ENCODE peak calls at places on chromosome 16, in five cellular contexts. One of them, this sample, is unnamed.
A peak's percentile ranks its signal among the peaks of the same experiment; 100 is the strongest.

GRCh38 chr16:11465675-11466074 is 120.4 kb downstream of the RMI2 start:
- DNase-seq in A549: no peak
- DNase-seq in IMR-90: no peak
- DNase-seq in breast epithelium: no peak
- DNase-seq in AG04450: no peak
- DNase-seq in this sample: no peak

GRCh38 chr16:31487720-31488629 is 5.1 kb downstream of the SLC5A2 start:
- DNase-seq in A549: peak; percentile 26
- DNase-seq in IMR-90: peak; percentile 28
- DNase-seq in breast epithelium: no peak
- DNase-seq in AG04450: no peak
- DNase-seq in this sample: peak; percentile 51

GRCh38 chr16:11149011-11149616 is 106.9 kb downstream of the SOCS1 start:
- DNase-seq in A549: no peak
- DNase-seq in IMR-90: peak; percentile 27
- DNase-seq in breast epithelium: no peak
- DNase-seq in AG04450: no peak
- DNase-seq in this sample: no peak

GRCh38 chr16:21997693-21998480 is 3.0 kb downstream of the PDZD9 start:
- DNase-seq in A549: no peak
- DNase-seq in IMR-90: no peak
- DNase-seq in breast epithelium: no peak
- DNase-seq in AG04450: no peak
- DNase-seq in this sample: no peak

GRCh38 chr16:31386157-31386984 is 6.8 kb upstream of the ITGAD start:
- DNase-seq in A549: peak; percentile 49
- DNase-seq in IMR-90: peak; percentile 72
- DNase-seq in breast epithelium: no peak
- DNase-seq in AG04450: no peak
- DNase-seq in this sample: no peak

GRCh38 chr16:49799172-49799571 is 56.7 kb downstream of the ZNF423 start:
- DNase-seq in A549: no peak
- DNase-seq in IMR-90: no peak
- DNase-seq in breast epithelium: no peak
- DNase-seq in AG04450: no peak
- DNase-seq in this sample: no peak

GRCh38 chr16:77767211-77767610 is 21.2 kb upstream of the VAT1L start:
- DNase-seq in A549: no peak
- DNase-seq in IMR-90: no peak
- DNase-seq in breast epithelium: no peak
- DNase-seq in AG04450: no peak
- DNase-seq in this sample: no peak

GRCh38 chr16:80198265-80198994 is 342.4 kb upstream of the DYNLRB2 start:
- DNase-seq in A549: peak; percentile 60
- DNase-seq in IMR-90: peak; percentile 18
- DNase-seq in breast epithelium: no peak
- DNase-seq in AG04450: no peak
- DNase-seq in this sample: no peak

GRCh38 chr16:67940436-67941089 is 3.4 kb downstream of the LCAT start:
- DNase-seq in A549: no peak
- DNase-seq in IMR-90: no peak
- DNase-seq in breast epithelium: no peak
- DNase-seq in AG04450: no peak
- DNase-seq in this sample: no peak

GRCh38 chr16:23282508-23282907 is 19.6 kb upstream of the SCNN1B start:
- DNase-seq in A549: no peak
- DNase-seq in IMR-90: no peak
- DNase-seq in breast epithelium: no peak
- DNase-seq in AG04450: no peak
- DNase-seq in this sample: no peak

GRCh38 chr16:23182675-23183485 is at the start of gene SCNN1G:
- DNase-seq in A549: no peak
- DNase-seq in IMR-90: no peak
- DNase-seq in breast epithelium: no peak
- DNase-seq in AG04450: no peak
- DNase-seq in this sample: no peak

GRCh38 chr16:77869997-77870813 is 81.8 kb downstream of the VAT1L start:
- DNase-seq in A549: no peak
- DNase-seq in IMR-90: no peak
- DNase-seq in breast epithelium: no peak
- DNase-seq in AG04450: no peak
- DNase-seq in this sample: no peak

GRCh38 chr16:21228473-21228872 is 5.0 kb upstream of the ANKS4B start:
- DNase-seq in A549: no peak
- DNase-seq in IMR-90: no peak
- DNase-seq in breast epithelium: no peak
- DNase-seq in AG04450: no peak
- DNase-seq in this sample: no peak

GRCh38 chr16:19242186-19242585 is 43.3 kb upstream of the CLEC19A start:
- DNase-seq in A549: no peak
- DNase-seq in IMR-90: no peak
- DNase-seq in breast epithelium: no peak
- DNase-seq in AG04450: no peak
- DNase-seq in this sample: no peak

GRCh38 chr16:89687092-89687940 is 827 bp downstream of the CDK10 start:
- DNase-seq in A549: peak; percentile 79
- DNase-seq in IMR-90: peak; percentile 52
- DNase-seq in breast epithelium: no peak
- DNase-seq in AG04450: no peak
- DNase-seq in this sample: no peak

GRCh38 chr16:10405386-10405939 is 19.6 kb downstream of the ATF7IP2 start:
- DNase-seq in A549: no peak
- DNase-seq in IMR-90: peak; percentile 10
- DNase-seq in breast epithelium: no peak
- DNase-seq in AG04450: no peak
- DNase-seq in this sample: no peak

GRCh38 chr16:719815-720506 is 985 bp upstream of the ANTKMT start:
- DNase-seq in A549: peak; percentile 74
- DNase-seq in IMR-90: no peak
- DNase-seq in breast epithelium: no peak
- DNase-seq in AG04450: no peak
- DNase-seq in this sample: no peak

GRCh38 chr16:89319883-89320716 is 102.6 kb downstream of the ZNF778 start:
- DNase-seq in A549: peak; percentile 79
- DNase-seq in IMR-90: peak; percentile 85
- DNase-seq in breast epithelium: no peak
- DNase-seq in AG04450: no peak
- DNase-seq in this sample: no peak

GRCh38 chr16:856101-856500 is 55.6 kb upstream of the GNG13 start:
- DNase-seq in A549: no peak
- DNase-seq in IMR-90: no peak
- DNase-seq in breast epithelium: no peak
- DNase-seq in AG04450: no peak
- DNase-seq in this sample: no peak

GRCh38 chr16:75109732-75110243 is 6.8 kb downstream of the LDHD start:
- DNase-seq in A549: no peak
- DNase-seq in IMR-90: no peak
- DNase-seq in breast epithelium: no peak
- DNase-seq in AG04450: no peak
- DNase-seq in this sample: no peak

GRCh38 chr16:15653227-15653626 is 3.2 kb downstream of the NDE1 start:
- DNase-seq in A549: no peak
- DNase-seq in IMR-90: peak; percentile 97
- DNase-seq in breast epithelium: no peak
- DNase-seq in AG04450: peak; percentile 90
- DNase-seq in this sample: no peak

GRCh38 chr16:66894055-66894454 is 13.7 kb downstream of the PDP2 start:
- DNase-seq in A549: no peak
- DNase-seq in IMR-90: no peak
- DNase-seq in breast epithelium: no peak
- DNase-seq in AG04450: no peak
- DNase-seq in this sample: no peak

DNA sequence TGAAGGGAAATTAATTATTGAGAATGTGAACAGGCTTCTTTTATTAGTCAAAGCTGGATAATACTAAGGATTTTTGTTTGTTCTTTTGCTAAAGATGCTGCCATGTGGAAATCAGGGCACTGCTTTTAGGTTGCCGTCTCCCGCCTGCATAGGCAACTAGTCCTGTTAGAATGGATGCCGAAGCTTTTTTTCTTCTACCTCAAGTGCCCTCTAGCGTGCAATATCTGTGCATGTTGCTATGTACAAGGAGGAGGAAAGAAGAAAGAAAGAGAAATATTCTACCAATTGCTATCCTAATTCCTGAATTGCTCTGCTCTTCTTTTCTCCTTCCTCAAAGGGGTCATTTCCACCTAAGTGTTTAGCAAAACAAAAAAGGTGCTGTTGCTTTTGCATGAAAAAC is 5.2 kb upstream of the CDH8 start:
- DNase-seq in A549: peak; percentile 53
- DNase-seq in IMR-90: no peak
- DNase-seq in breast epithelium: no peak
- DNase-seq in AG04450: no peak
- DNase-seq in this sample: no peak
- TF ChIP-seq CTCF in A549: peak; percentile 51
- TF ChIP-seq CTCF in IMR-90: no peak
- TF ChIP-seq CTCF in breast epithelium: no peak
- TF ChIP-seq CTCF in AG04450: no peak
- TF ChIP-seq CTCF in this sample: no peak

GRCh38 chr16:53356478-53357207 is 77.6 kb upstream of the RBL2 start:
- DNase-seq in A549: no peak
- DNase-seq in IMR-90: no peak
- DNase-seq in breast epithelium: no peak
- DNase-seq in AG04450: no peak
- DNase-seq in this sample: no peak
- TF ChIP-seq CTCF in A549: no peak
- TF ChIP-seq CTCF in IMR-90: no peak
- TF ChIP-seq CTCF in breast epithelium: no peak
- TF ChIP-seq CTCF in AG04450: no peak
- TF ChIP-seq CTCF in this sample: no peak

GRCh38 chr16:84020353-84020752 is 22.2 kb downstream of the SLC38A8 start:
- DNase-seq in A549: no peak
- DNase-seq in IMR-90: no peak
- DNase-seq in breast epithelium: no peak
- DNase-seq in AG04450: no peak
- DNase-seq in this sample: no peak
- TF ChIP-seq CTCF in A549: no peak
- TF ChIP-seq CTCF in IMR-90: no peak
- TF ChIP-seq CTCF in breast epithelium: no peak
- TF ChIP-seq CTCF in AG04450: no peak
- TF ChIP-seq CTCF in this sample: no peak

GRCh38 chr16:57669476-57670162 is 1.5 kb downstream of the ADGRG3 start:
- DNase-seq in A549: no peak
- DNase-seq in IMR-90: no peak
- DNase-seq in breast epithelium: no peak
- DNase-seq in AG04450: no peak
- DNase-seq in this sample: no peak
- TF ChIP-seq CTCF in A549: no peak
- TF ChIP-seq CTCF in IMR-90: no peak
- TF ChIP-seq CTCF in breast epithelium: no peak
- TF ChIP-seq CTCF in AG04450: no peak
- TF ChIP-seq CTCF in this sample: no peak

DNA sequence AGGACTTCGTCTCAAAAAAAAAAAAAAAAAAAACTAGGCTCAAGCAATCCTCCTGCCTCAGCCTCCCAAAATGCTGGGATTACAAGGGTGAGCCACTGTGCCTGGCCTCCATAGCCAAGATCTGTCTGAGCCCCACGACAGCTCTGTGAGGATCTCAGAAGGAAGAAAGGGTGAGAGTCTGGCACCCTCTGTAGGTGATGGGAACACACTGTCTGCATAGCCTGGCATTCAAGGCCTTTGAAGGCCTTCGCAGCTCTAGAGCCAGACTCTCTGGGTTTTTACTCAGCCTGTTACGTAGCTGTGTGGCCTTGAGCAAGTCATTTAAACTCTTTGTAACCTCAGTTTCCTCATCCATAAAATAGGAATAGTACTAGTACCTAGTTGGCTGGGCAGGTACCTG is 6.3 kb upstream of the XPO6 start:
- DNase-seq in A549: peak; percentile 49
- DNase-seq in IMR-90: peak; percentile 52
- DNase-seq in breast epithelium: no peak
- DNase-seq in AG04450: peak; percentile 18
- DNase-seq in this sample: peak; percentile 35
- TF ChIP-seq CTCF in A549: peak; percentile 20
- TF ChIP-seq CTCF in IMR-90: peak; percentile 57
- TF ChIP-seq CTCF in breast epithelium: no peak
- TF ChIP-seq CTCF in AG04450: peak; percentile 68
- TF ChIP-seq CTCF in this sample: peak; percentile 51

DNA sequence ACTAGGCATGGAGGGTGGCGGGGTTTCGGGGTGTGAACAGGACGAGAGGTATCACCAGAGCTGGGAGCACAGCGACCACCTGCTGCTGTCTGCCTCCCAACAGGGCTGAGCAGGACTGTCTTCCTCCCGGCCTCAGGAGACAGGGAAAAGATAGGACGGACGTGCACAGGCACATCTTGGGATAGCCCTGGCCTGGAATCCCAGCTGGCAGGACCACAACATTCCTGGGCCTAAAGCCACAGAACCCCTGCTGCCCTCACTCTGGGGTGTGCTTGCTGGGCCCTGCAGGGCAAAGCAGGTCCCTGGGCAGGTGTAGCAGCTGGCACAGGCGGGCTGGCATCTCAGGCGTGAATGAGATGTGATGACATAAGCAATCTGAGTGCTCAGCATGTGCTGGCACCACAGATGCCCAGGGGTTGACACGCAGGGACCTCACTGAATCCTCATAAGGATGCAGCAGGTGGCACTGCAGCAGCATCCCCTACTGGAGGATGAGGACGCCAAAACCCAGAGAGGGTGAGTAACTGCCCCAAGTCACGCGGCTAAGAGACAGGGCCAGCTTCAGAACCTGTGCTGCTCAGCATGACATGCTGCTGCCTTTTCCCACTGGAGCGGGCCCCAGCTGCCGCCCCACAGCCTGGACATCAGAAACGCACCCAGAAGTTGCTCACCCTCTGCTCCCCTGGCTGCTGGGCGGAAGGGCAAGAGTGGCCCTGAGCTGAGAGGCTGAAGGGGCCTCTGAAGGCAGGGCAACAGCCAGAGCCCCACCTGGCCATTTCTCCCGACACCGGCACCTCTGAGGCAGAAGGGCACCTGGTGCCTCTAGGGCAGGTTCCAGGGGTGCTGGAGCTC is 7.1 kb downstream of the CORO7 start:
- DNase-seq in A549: peak; percentile 51
- DNase-seq in IMR-90: no peak
- DNase-seq in breast epithelium: no peak
- DNase-seq in AG04450: no peak
- DNase-seq in this sample: no peak
- TF ChIP-seq CTCF in A549: no peak
- TF ChIP-seq CTCF in IMR-90: no peak
- TF ChIP-seq CTCF in breast epithelium: peak; percentile 11
- TF ChIP-seq CTCF in AG04450: no peak
- TF ChIP-seq CTCF in this sample: no peak

This sample was measured in natural killer cell.